ENCODE peak calls at places on chromosomes 16 and 17, in five cellular contexts. T is K562, J is stomach, X is A549, H is IMR-90. B is an unnamed sample.

GRCh38 chr17:8872705-8873426 is 5.4 kb upstream of the PIK3R6 start:
- DNase-seq in H (no peak), J (no peak), X (no peak), T (no peak), B (no peak)

GRCh38 chr16:89325861-89326471 is 108.5 kb downstream of the ZNF778 start:
- DNase-seq in T (peak; percentile 76), X (peak; percentile 75), H (peak; percentile 93), J (peak; percentile 72), B (no peak)

GRCh38 chr16:15876503-15876902 is 11.9 kb downstream of the CEP20 start:
- DNase-seq in H (no peak), X (no peak), J (no peak), T (no peak), B (no peak)

GRCh38 chr16:84451781-84452180 is 52.7 kb downstream of the MEAK7 start:
- DNase-seq in T (no peak), X (no peak), J (peak; percentile 17), H (no peak), B (no peak)

GRCh38 chr17:69466905-69467630 is 52.6 kb downstream of the MAP2K6 start:
- DNase-seq in T (no peak), X (peak; percentile 56), H (peak; percentile 62), J (no peak), B (no peak)

GRCh38 chr17:5499790-5500189 is 13.4 kb downstream of the MIS12 start:
- DNase-seq in T (no peak), J (no peak), X (no peak), H (no peak), B (no peak)

GRCh38 chr17:56319531-56319930 is 166.3 kb downstream of the ANKFN1 start:
- DNase-seq in J (no peak), X (peak; percentile 64), H (peak; percentile 70), T (peak; percentile 17), B (no peak)

GRCh38 chr17:29674270-29674669 is 51.6 kb upstream of the CORO6 start:
- DNase-seq in T (no peak), H (no peak), X (no peak), J (no peak), B (no peak)

GRCh38 chr17:40547079-40547784 is 18.0 kb downstream of the CCR7 start:
- DNase-seq in X (no peak), T (no peak), J (peak; percentile 19), H (no peak), B (peak; percentile 88)

GRCh38 chr16:84059111-84059510 is 16.5 kb upstream of the SLC38A8 start:
- DNase-seq in H (no peak), X (no peak), T (no peak), J (no peak), B (no peak)

GRCh38 chr16:4140652-4141051 is 24.4 kb upstream of the ADCY9 start:
- DNase-seq in T (no peak), H (peak; percentile 63), J (no peak), X (no peak), B (no peak)

GRCh38 chr16:88804173-88804551 is 573 bp downstream of the CDT1 start:
- DNase-seq in T (no peak), J (no peak), X (no peak), H (no peak), B (no peak)

GRCh38 chr17:30429155-30429554 is 48.1 kb upstream of the GOSR1 start:
- DNase-seq in H (peak; percentile 55), T (no peak), J (no peak), X (no peak), B (no peak)

GRCh38 chr17:42337442-42337841 is 49.1 kb downstream of the STAT5A start:
- DNase-seq in X (no peak), J (no peak), T (no peak), H (peak; percentile 81), B (no peak)

GRCh38 chr16:48279199-48279598 is 31.9 kb upstream of the ABCC11 start:
- DNase-seq in J (no peak), H (no peak), X (no peak), T (no peak), B (no peak)

GRCh38 chr16:25464058-25464457 is 206.4 kb upstream of the ZKSCAN2 start:
- DNase-seq in J (no peak), H (no peak), T (no peak), X (no peak), B (no peak)

GRCh38 chr17:48144976-48145798 is 37.6 kb downstream of the SNX11 start:
- DNase-seq in T (no peak), X (no peak), J (no peak), H (no peak), B (no peak)

GRCh38 chr17:71486171-71486740 is 634.6 kb upstream of the SOX9 start:
- DNase-seq in X (no peak), J (no peak), H (no peak), T (no peak), B (no peak)

GRCh38 chr16:48592839-48593429 is 17.0 kb downstream of the N4BP1 start:
- DNase-seq in T (no peak), X (peak; percentile 51), J (no peak), H (no peak), B (no peak)

GRCh38 chr17:19569785-19570496 is 36.3 kb downstream of the SLC47A1 start:
- DNase-seq in H (no peak), J (no peak), T (no peak), X (no peak), B (no peak)

GRCh38 chr16:12602811-12603698 is 200.6 kb downstream of the CPPED1 start:
- DNase-seq in H (no peak), J (no peak), X (no peak), T (no peak), B (no peak)

GRCh38 chr17:550776-551175 is 163.9 kb downstream of the VPS53 start:
- DNase-seq in X (no peak), T (no peak), J (no peak), H (peak; percentile 24), B (no peak)

GRCh38 chr16:57528499-57529323 is 7.7 kb downstream of the CCDC102A start:
- DNase-seq in J (peak; percentile 71), H (no peak), T (no peak), X (no peak), B (no peak)

GRCh38 chr16:75099738-75100615 is 16.6 kb downstream of the LDHD start:
- DNase-seq in X (no peak), J (no peak), T (no peak), H (no peak), B (no peak)

GRCh38 chr16:49618955-49619354 is 237.0 kb downstream of the ZNF423 start:
- DNase-seq in T (no peak), X (no peak), H (no peak), J (no peak), B (no peak)

GRCh38 chr16:30447512-30448226 is 2.0 kb upstream of the SEPHS2 start:
- DNase-seq in X (no peak), H (no peak), T (no peak), J (no peak), B (no peak)

GRCh38 chr17:68353121-68353521 is 61.8 kb downstream of the ARSG start:
- DNase-seq in J (no peak), X (no peak), H (no peak), T (no peak), B (no peak)

GRCh38 chr16:66508261-66508913 is 41.5 kb downstream of the TK2 start:
- DNase-seq in J (peak; percentile 37), H (no peak), T (no peak), X (peak; percentile 93), B (peak; percentile 60)

GRCh38 chr17:46059457-46059856 is 60.4 kb downstream of the STH start:
- DNase-seq in X (no peak), T (no peak), J (no peak), H (no peak), B (no peak)

GRCh38 chr16:75377971-75378386 is 55.3 kb downstream of the CFDP1 start:
- DNase-seq in H (peak; percentile 97), J (no peak), X (peak; percentile 72), T (no peak), B (no peak)

GRCh38 chr17:14459955-14460354 is 159.1 kb downstream of the HS3ST3B1 start:
- DNase-seq in X (no peak), J (no peak), H (no peak), T (no peak), B (no peak)

GRCh38 chr17:59046192-59046591 is 60.5 kb downstream of the TRIM37 start:
- DNase-seq in X (no peak), T (no peak), H (peak; percentile 93), J (no peak), B (no peak)

GRCh38 chr16:31084584-31085298 is 4.0 kb downstream of the PRSS53 start:
- DNase-seq in X (no peak), J (no peak), T (no peak), H (no peak), B (no peak)

GRCh38 chr16:76780556-76780955 is 410.4 kb upstream of the MON1B start:
- DNase-seq in J (no peak), H (no peak), X (no peak), T (no peak), B (no peak)

GRCh38 chr17:43337684-43338428 is 60.9 kb upstream of the ARL4D start:
- DNase-seq in J (no peak), H (no peak), T (no peak), X (no peak), B (no peak)

GRCh38 chr17:43342601-43342905 is 56.2 kb upstream of the ARL4D start:
- DNase-seq in X (no peak), H (no peak), J (no peak), T (no peak), B (no peak)

GRCh38 chr17:43338886-43339516 is 59.8 kb upstream of the ARL4D start:
- DNase-seq in H (no peak), X (peak; percentile 83), J (peak; percentile 83), T (no peak), B (peak; percentile 82)

GRCh38 chr17:43344700-43345099 is 54.1 kb upstream of the ARL4D start:
- DNase-seq in X (no peak), H (no peak), T (no peak), J (no peak), B (no peak)

GRCh38 chr17:43341705-43342600 is 56.8 kb upstream of the ARL4D start:
- DNase-seq in T (no peak), X (no peak), J (no peak), H (peak; percentile 74), B (no peak)
- TF ChIP-seq CTCF in T (no peak), X (no peak), J (no peak), H (no peak), B (no peak)

GRCh38 chr16:68235105-68235881 is 634 bp downstream of the ESRP2 start:
- DNase-seq in X (no peak), J (peak; percentile 69), H (no peak), T (no peak), B (peak; percentile 79)

GRCh38 chr16:68236804-68237242 is 896 bp upstream of the ESRP2 start:
- DNase-seq in X (no peak), J (no peak), T (no peak), H (no peak), B (no peak)

GRCh38 chr16:68235882-68236803 is at the start of gene ESRP2:
- DNase-seq in H (no peak), X (no peak), T (no peak), J (peak; percentile 94), B (peak; percentile 89)

GRCh38 chr16:68238029-68238345 is 2.1 kb upstream of the ESRP2 start:
- DNase-seq in J (no peak), X (no peak), H (no peak), T (no peak), B (no peak)

GRCh38 chr16:68237243-68238028 is 1.5 kb upstream of the ESRP2 start:
- DNase-seq in T (peak; percentile 37), H (peak; percentile 96), X (peak; percentile 99), J (peak; percentile 99), B (peak; percentile 99)
- TF ChIP-seq POLR2A in T (no peak), H (peak; percentile 43), X (peak; percentile 97), J (peak; percentile 74), B (peak; percentile 35)

GRCh38 chr17:18141210-18141803 is 32.8 kb downstream of the MYO15A start:
- DNase-seq in T (peak; percentile 31), J (no peak), H (peak; percentile 55), X (peak; percentile 64), B (no peak)
- TF ChIP-seq CTCF in T (peak; percentile 52), J (peak; percentile 24), H (peak; percentile 66), X (peak; percentile 79), B (peak; percentile 18)

GRCh38 chr17:76565728-76566612 is 19.7 kb downstream of the ST6GALNAC2 start:
- DNase-seq in T (no peak), H (no peak), X (no peak), J (no peak), B (no peak)
- TF ChIP-seq POLR2A in T (peak; percentile 59), H (no peak), X (no peak), J (no peak), B (no peak)

B was measured in breast epithelium.